ENCODE peak calls at places on chromosomes 3 and 15, in seven cellular contexts. B, F, E, M, I, O and U are unnamed samples.

GRCh38 chr3:114904633-114905032 is 242.5 kb downstream of the ZBTB20 start:
- DNase-seq in B (no peak), F (no peak), E (no peak), O (no peak), M (no peak), I (no peak), U (no peak)

GRCh38 chr3:171142985-171143384 is 116.5 kb upstream of the SLC2A2 start:
- DNase-seq in I (peak), M (no peak), E (no peak), B (no peak), O (no peak), F (no peak), U (no peak)

GRCh38 chr3:16978234-16978920 is 93.6 kb downstream of the PLCL2 start:
- DNase-seq in B (no peak), E (no peak), F (no peak), O (no peak), M (no peak), I (no peak), U (no peak)

GRCh38 chr3:4042070-4042469 is 242.8 kb downstream of the LRRN1 start:
- DNase-seq in B (no peak), O (no peak), I (no peak), F (no peak), E (no peak), M (no peak), U (no peak)

GRCh38 chr15:48032911-48033310 is 87.9 kb upstream of the SLC24A5 start:
- DNase-seq in M (no peak), B (no peak), O (no peak), F (no peak), I (no peak), E (no peak), U (no peak)

GRCh38 chr3:15964605-15965061 is 166.9 kb upstream of the ANKRD28 start:
- DNase-seq in M (no peak), I (peak), O (no peak), E (no peak), F (no peak), B (no peak), U (no peak)

GRCh38 chr3:52456169-52456799 is 880 bp downstream of the NISCH start:
- DNase-seq in B (no peak), E (no peak), F (no peak), M (no peak), I (peak), O (no peak), U (no peak)

GRCh38 chr3:171781711-171782127 is 28.6 kb downstream of the PLD1 start:
- DNase-seq in O (peak), M (no peak), B (no peak), E (no peak), F (no peak), I (peak), U (no peak)

GRCh38 chr15:71747128-71748083 is 62.9 kb upstream of the NR2E3 start:
- DNase-seq in F (no peak), O (peak), I (peak), B (peak), M (no peak), E (no peak), U (no peak)

GRCh38 chr3:42652611-42653302 is 740 bp upstream of the ZBTB47 start:
- DNase-seq in E (no peak), F (no peak), O (peak), M (no peak), I (peak), B (peak), U (no peak)

GRCh38 chr3:114848643-114849350 is 298.3 kb downstream of the ZBTB20 start:
- DNase-seq in M (no peak), B (no peak), I (no peak), O (no peak), E (no peak), F (no peak), U (no peak)

GRCh38 chr15:60591491-60592385 is 112.8 kb upstream of the ICE2 start:
- DNase-seq in F (peak), E (peak), M (peak), I (peak), B (peak), O (peak), U (no peak)

GRCh38 chr3:45187597-45188210 is 38.4 kb downstream of the TMEM158 start:
- DNase-seq in I (no peak), E (no peak), O (no peak), F (no peak), B (no peak), M (no peak), U (no peak)

GRCh38 chr3:155334215-155334896 is 40.9 kb upstream of the STRIT1 start:
- DNase-seq in I (no peak), O (no peak), E (no peak), F (no peak), B (no peak), M (no peak), U (no peak)

GRCh38 chr15:78000927-78001249 is 76.6 kb downstream of the TBC1D2B start:
- DNase-seq in I (no peak), F (no peak), E (no peak), O (no peak), M (no peak), B (no peak), U (no peak)